ENCODE peak calls at places on chromosomes 7 and 10, in eight cellular contexts. One of them, this sample, is unnamed.
A peak's percentile ranks its signal among the peaks of the same experiment; 100 is the strongest.

GRCh38 chr10:78572565-78572964 is 496.2 kb upstream of the ZMIZ1 start:
- DNase-seq in EH: no peak
- DNase-seq in psoas muscle: peak; percentile 76
- DNase-seq in heart left ventricle: no peak
- DNase-seq in MM.1S: no peak
- DNase-seq in NCI-H774: no peak
- DNase-seq in NT2/D1: no peak
- DNase-seq in GM23248: peak; percentile 19
- DNase-seq in this sample: no peak

GRCh38 chr7:8435597-8436243 is 2.3 kb downstream of the NXPH1 start:
- DNase-seq in EH: no peak
- DNase-seq in psoas muscle: no peak
- DNase-seq in heart left ventricle: no peak
- DNase-seq in MM.1S: no peak
- DNase-seq in NCI-H774: no peak
- DNase-seq in NT2/D1: no peak
- DNase-seq in GM23248: no peak
- DNase-seq in this sample: no peak

GRCh38 chr10:86399879-86400704 is 33.5 kb upstream of the GRID1 start:
- DNase-seq in EH: peak; percentile 97
- DNase-seq in psoas muscle: peak; percentile 96
- DNase-seq in heart left ventricle: peak; percentile 93
- DNase-seq in MM.1S: peak; percentile 98
- DNase-seq in NCI-H774: peak; percentile 73
- DNase-seq in NT2/D1: peak; percentile 90
- DNase-seq in GM23248: peak; percentile 99
- DNase-seq in this sample: peak; percentile 97

GRCh38 chr10:3538291-3538849 is 246.6 kb downstream of the KLF6 start:
- DNase-seq in EH: peak; percentile 55
- DNase-seq in psoas muscle: no peak
- DNase-seq in heart left ventricle: no peak
- DNase-seq in MM.1S: no peak
- DNase-seq in NCI-H774: no peak
- DNase-seq in NT2/D1: no peak
- DNase-seq in GM23248: peak; percentile 73
- DNase-seq in this sample: peak; percentile 37

GRCh38 chr7:148856035-148856881 is 27.8 kb downstream of the EZH2 start:
- DNase-seq in EH: peak; percentile 38
- DNase-seq in psoas muscle: no peak
- DNase-seq in heart left ventricle: no peak
- DNase-seq in MM.1S: peak; percentile 64
- DNase-seq in NCI-H774: no peak
- DNase-seq in NT2/D1: peak; percentile 9
- DNase-seq in GM23248: peak; percentile 55
- DNase-seq in this sample: peak; percentile 18

GRCh38 chr10:132587175-132587574 is 49.6 kb downstream of the INPP5A start:
- DNase-seq in EH: no peak
- DNase-seq in psoas muscle: no peak
- DNase-seq in heart left ventricle: no peak
- DNase-seq in MM.1S: no peak
- DNase-seq in NCI-H774: no peak
- DNase-seq in NT2/D1: no peak
- DNase-seq in GM23248: no peak
- DNase-seq in this sample: no peak

GRCh38 chr10:93673791-93674190 is 28.6 kb downstream of the FRA10AC1 start:
- DNase-seq in EH: no peak
- DNase-seq in psoas muscle: no peak
- DNase-seq in heart left ventricle: no peak
- DNase-seq in MM.1S: no peak
- DNase-seq in NCI-H774: no peak
- DNase-seq in NT2/D1: no peak
- DNase-seq in GM23248: no peak
- DNase-seq in this sample: no peak

GRCh38 chr7:124856299-124856888 is 73.2 kb downstream of the POT1 start:
- DNase-seq in EH: peak; percentile 50
- DNase-seq in psoas muscle: no peak
- DNase-seq in heart left ventricle: no peak
- DNase-seq in MM.1S: peak; percentile 58
- DNase-seq in NCI-H774: peak; percentile 2
- DNase-seq in NT2/D1: peak; percentile 38
- DNase-seq in GM23248: peak; percentile 67
- DNase-seq in this sample: peak; percentile 42

GRCh38 chr10:97210576-97210975 is 24.8 kb upstream of the SLIT1 start:
- DNase-seq in EH: peak; percentile 68
- DNase-seq in psoas muscle: peak; percentile 72
- DNase-seq in heart left ventricle: peak; percentile 63
- DNase-seq in MM.1S: peak; percentile 63
- DNase-seq in NCI-H774: peak; percentile 14
- DNase-seq in NT2/D1: peak; percentile 66
- DNase-seq in GM23248: peak; percentile 56
- DNase-seq in this sample: peak; percentile 67

GRCh38 chr10:28326516-28327493 is 23.9 kb upstream of the MPP7 start:
- DNase-seq in EH: peak; percentile 60
- DNase-seq in psoas muscle: peak; percentile 57
- DNase-seq in heart left ventricle: peak; percentile 57
- DNase-seq in MM.1S: no peak
- DNase-seq in NCI-H774: no peak
- DNase-seq in NT2/D1: no peak
- DNase-seq in GM23248: no peak
- DNase-seq in this sample: peak; percentile 25

GRCh38 chr7:65910237-65910636 is 37.4 kb downstream of the VKORC1L1 start:
- DNase-seq in EH: no peak
- DNase-seq in psoas muscle: no peak
- DNase-seq in heart left ventricle: no peak
- DNase-seq in MM.1S: no peak
- DNase-seq in NCI-H774: no peak
- DNase-seq in NT2/D1: no peak
- DNase-seq in GM23248: no peak
- DNase-seq in this sample: no peak

GRCh38 chr7:89170628-89171027 is 375.1 kb upstream of the TEX47 start:
- DNase-seq in EH: no peak
- DNase-seq in psoas muscle: no peak
- DNase-seq in heart left ventricle: no peak
- DNase-seq in MM.1S: no peak
- DNase-seq in NCI-H774: no peak
- DNase-seq in NT2/D1: no peak
- DNase-seq in GM23248: no peak
- DNase-seq in this sample: no peak

GRCh38 chr10:7610651-7611389 is 55.9 kb downstream of the ITIH5 start:
- DNase-seq in EH: peak; percentile 72
- DNase-seq in psoas muscle: peak; percentile 80
- DNase-seq in heart left ventricle: no peak
- DNase-seq in MM.1S: no peak
- DNase-seq in NCI-H774: no peak
- DNase-seq in NT2/D1: no peak
- DNase-seq in GM23248: peak; percentile 81
- DNase-seq in this sample: peak; percentile 51

GRCh38 chr7:77439572-77439971 is 23.4 kb upstream of the GSAP start:
- DNase-seq in EH: peak; percentile 46
- DNase-seq in psoas muscle: peak; percentile 61
- DNase-seq in heart left ventricle: peak; percentile 54
- DNase-seq in MM.1S: no peak
- DNase-seq in NCI-H774: no peak
- DNase-seq in NT2/D1: no peak
- DNase-seq in GM23248: peak; percentile 61
- DNase-seq in this sample: peak; percentile 35

GRCh38 chr7:155860461-155860839 is 48.2 kb upstream of the SHH start:
- DNase-seq in EH: no peak
- DNase-seq in psoas muscle: no peak
- DNase-seq in heart left ventricle: no peak
- DNase-seq in MM.1S: no peak
- DNase-seq in NCI-H774: no peak
- DNase-seq in NT2/D1: no peak
- DNase-seq in GM23248: no peak
- DNase-seq in this sample: no peak

GRCh38 chr10:119542990-119543813 is 683 bp upstream of the RGS10 start:
- DNase-seq in EH: peak; percentile 64
- DNase-seq in psoas muscle: peak; percentile 76
- DNase-seq in heart left ventricle: peak; percentile 51
- DNase-seq in MM.1S: peak; percentile 67
- DNase-seq in NCI-H774: no peak
- DNase-seq in NT2/D1: no peak
- DNase-seq in GM23248: peak; percentile 72
- DNase-seq in this sample: peak; percentile 56

GRCh38 chr7:149620961-149621360 is 123.4 kb upstream of the ZNF746 start:
- DNase-seq in EH: no peak
- DNase-seq in psoas muscle: no peak
- DNase-seq in heart left ventricle: no peak
- DNase-seq in MM.1S: no peak
- DNase-seq in NCI-H774: no peak
- DNase-seq in NT2/D1: no peak
- DNase-seq in GM23248: no peak
- DNase-seq in this sample: no peak

GRCh38 chr10:104054430-104054829 is 31.2 kb downstream of the COL17A1 start:
- DNase-seq in EH: peak; percentile 85
- DNase-seq in psoas muscle: no peak
- DNase-seq in heart left ventricle: no peak
- DNase-seq in MM.1S: no peak
- DNase-seq in NCI-H774: no peak
- DNase-seq in NT2/D1: no peak
- DNase-seq in GM23248: peak; percentile 88
- DNase-seq in this sample: peak; percentile 90

GRCh38 chr10:43043773-43044394 is 33.0 kb upstream of the RET start:
- DNase-seq in EH: no peak
- DNase-seq in psoas muscle: no peak
- DNase-seq in heart left ventricle: no peak
- DNase-seq in MM.1S: no peak
- DNase-seq in NCI-H774: no peak
- DNase-seq in NT2/D1: no peak
- DNase-seq in GM23248: no peak
- DNase-seq in this sample: no peak

GRCh38 chr10:52566471-52567246 is 205.9 kb downstream of the MBL2 start:
- DNase-seq in EH: peak; percentile 70
- DNase-seq in psoas muscle: no peak
- DNase-seq in heart left ventricle: no peak
- DNase-seq in MM.1S: peak; percentile 54
- DNase-seq in NCI-H774: no peak
- DNase-seq in NT2/D1: no peak
- DNase-seq in GM23248: peak; percentile 83
- DNase-seq in this sample: peak; percentile 69

GRCh38 chr7:51229106-51229537 is 87.5 kb downstream of the COBL start:
- DNase-seq in EH: no peak
- DNase-seq in psoas muscle: no peak
- DNase-seq in heart left ventricle: no peak
- DNase-seq in MM.1S: no peak
- DNase-seq in NCI-H774: no peak
- DNase-seq in NT2/D1: no peak
- DNase-seq in GM23248: no peak
- DNase-seq in this sample: no peak

GRCh38 chr10:90920986-90921643 is at the start of gene ANKRD1:
- DNase-seq in EH: peak; percentile 97
- DNase-seq in psoas muscle: no peak
- DNase-seq in heart left ventricle: peak; percentile 79
- DNase-seq in MM.1S: no peak
- DNase-seq in NCI-H774: no peak
- DNase-seq in NT2/D1: peak; percentile 85
- DNase-seq in GM23248: peak; percentile 74
- DNase-seq in this sample: peak; percentile 98

GRCh38 chr10:6204341-6205191 is 1.8 kb downstream of the PFKFB3 start:
- DNase-seq in EH: peak; percentile 82
- DNase-seq in psoas muscle: peak; percentile 93
- DNase-seq in heart left ventricle: peak; percentile 58
- DNase-seq in MM.1S: no peak
- DNase-seq in NCI-H774: no peak
- DNase-seq in NT2/D1: no peak
- DNase-seq in GM23248: peak; percentile 94
- DNase-seq in this sample: peak; percentile 80

GRCh38 chr10:17123062-17123661 is 6.4 kb downstream of the CUBN start:
- DNase-seq in EH: peak; percentile 89
- DNase-seq in psoas muscle: no peak
- DNase-seq in heart left ventricle: no peak
- DNase-seq in MM.1S: no peak
- DNase-seq in NCI-H774: no peak
- DNase-seq in NT2/D1: peak; percentile 5
- DNase-seq in GM23248: peak; percentile 74
- DNase-seq in this sample: peak; percentile 75

GRCh38 chr7:90592036-90592435 is 4.1 kb upstream of the CDK14 start:
- DNase-seq in EH: peak; percentile 12
- DNase-seq in psoas muscle: no peak
- DNase-seq in heart left ventricle: no peak
- DNase-seq in MM.1S: no peak
- DNase-seq in NCI-H774: no peak
- DNase-seq in NT2/D1: no peak
- DNase-seq in GM23248: peak; percentile 36
- DNase-seq in this sample: no peak

GRCh38 chr7:2105280-2105679 is 127.5 kb downstream of the MAD1L1 start:
- DNase-seq in EH: peak; percentile 25
- DNase-seq in psoas muscle: no peak
- DNase-seq in heart left ventricle: no peak
- DNase-seq in MM.1S: no peak
- DNase-seq in NCI-H774: no peak
- DNase-seq in NT2/D1: no peak
- DNase-seq in GM23248: no peak
- DNase-seq in this sample: no peak

GRCh38 chr7:155220881-155221280 is 76.8 kb upstream of the INSIG1 start:
- DNase-seq in EH: no peak
- DNase-seq in psoas muscle: no peak
- DNase-seq in heart left ventricle: no peak
- DNase-seq in MM.1S: no peak
- DNase-seq in NCI-H774: no peak
- DNase-seq in NT2/D1: no peak
- DNase-seq in GM23248: no peak
- DNase-seq in this sample: no peak

GRCh38 chr7:77657427-77658331 is 38.6 kb upstream of the RSBN1L start:
- DNase-seq in EH: peak; percentile 58
- DNase-seq in psoas muscle: no peak
- DNase-seq in heart left ventricle: no peak
- DNase-seq in MM.1S: peak; percentile 57
- DNase-seq in NCI-H774: peak; percentile 63
- DNase-seq in NT2/D1: no peak
- DNase-seq in GM23248: peak; percentile 62
- DNase-seq in this sample: peak; percentile 42

GRCh38 chr10:19767876-19768275 is 48.4 kb upstream of the PLXDC2 start:
- DNase-seq in EH: no peak
- DNase-seq in psoas muscle: no peak
- DNase-seq in heart left ventricle: no peak
- DNase-seq in MM.1S: no peak
- DNase-seq in NCI-H774: no peak
- DNase-seq in NT2/D1: peak; percentile 16
- DNase-seq in GM23248: no peak
- DNase-seq in this sample: no peak

GRCh38 chr10:70250956-70251680 is 17.9 kb upstream of the PPA1 start:
- DNase-seq in EH: no peak
- DNase-seq in psoas muscle: no peak
- DNase-seq in heart left ventricle: no peak
- DNase-seq in MM.1S: no peak
- DNase-seq in NCI-H774: no peak
- DNase-seq in NT2/D1: no peak
- DNase-seq in GM23248: no peak
- DNase-seq in this sample: no peak

GRCh38 chr7:17385612-17386011 is 87.2 kb downstream of the AHR start:
- DNase-seq in EH: no peak
- DNase-seq in psoas muscle: no peak
- DNase-seq in heart left ventricle: no peak
- DNase-seq in MM.1S: no peak
- DNase-seq in NCI-H774: no peak
- DNase-seq in NT2/D1: no peak
- DNase-seq in GM23248: no peak
- DNase-seq in this sample: no peak

GRCh38 chr10:97676770-97677581 is 10.1 kb downstream of the AVPI1 start:
- DNase-seq in EH: peak; percentile 67
- DNase-seq in psoas muscle: no peak
- DNase-seq in heart left ventricle: no peak
- DNase-seq in MM.1S: peak; percentile 39
- DNase-seq in NCI-H774: no peak
- DNase-seq in NT2/D1: no peak
- DNase-seq in GM23248: peak; percentile 69
- DNase-seq in this sample: peak; percentile 58

GRCh38 chr7:22193361-22194016 is 163.5 kb downstream of the RAPGEF5 start:
- DNase-seq in EH: peak; percentile 38
- DNase-seq in psoas muscle: no peak
- DNase-seq in heart left ventricle: peak; percentile 20
- DNase-seq in MM.1S: no peak
- DNase-seq in NCI-H774: no peak
- DNase-seq in NT2/D1: peak; percentile 81
- DNase-seq in GM23248: peak; percentile 61
- DNase-seq in this sample: peak; percentile 36

GRCh38 chr10:31599626-31600504 is 280.8 kb downstream of the ZEB1 start:
- DNase-seq in EH: no peak
- DNase-seq in psoas muscle: no peak
- DNase-seq in heart left ventricle: no peak
- DNase-seq in MM.1S: no peak
- DNase-seq in NCI-H774: no peak
- DNase-seq in NT2/D1: no peak
- DNase-seq in GM23248: peak; percentile 31
- DNase-seq in this sample: no peak